ENCODE peak calls at places on chromosomes 4 and X, in six cellular contexts. O, M, E, H, K and W are unnamed samples.

GRCh38 chrX:129653985-129654651 is 638 bp downstream of the APLN start:
- DNase-seq in M (no peak), H (no peak), E (no peak), O (no peak), K (no peak), W (no peak)

GRCh38 chr4:88522702-88523324 is 763 bp downstream of the PYURF start:
- DNase-seq in H (peak), O (peak), K (no peak), E (peak), M (no peak), W (peak)

GRCh38 chr4:61493041-61493440 is 292.9 kb downstream of the ADGRL3 start:
- DNase-seq in H (no peak), K (no peak), O (no peak), E (no peak), M (no peak), W (no peak)

GRCh38 chrX:119240356-119240755 is 4.3 kb downstream of the PGRMC1 start:
- DNase-seq in K (no peak), H (no peak), M (no peak), O (no peak), E (no peak), W (no peak)

GRCh38 chr4:101037249-101037648 is 310.1 kb downstream of the PPP3CA start:
- DNase-seq in O (no peak), E (peak), K (no peak), M (no peak), H (no peak), W (no peak)

GRCh38 chr4:70712150-70712549 is 9.6 kb upstream of the RUFY3 start:
- DNase-seq in K (no peak), E (no peak), O (no peak), H (no peak), M (no peak), W (no peak)

GRCh38 chr4:139734875-139735380 is 69.3 kb downstream of the MGST2 start:
- DNase-seq in K (no peak), E (no peak), H (peak), M (peak), O (no peak), W (peak)

GRCh38 chrX:130144509-130144908 is 21.1 kb downstream of the AIFM1 start:
- DNase-seq in E (no peak), O (no peak), M (no peak), H (no peak), K (no peak), W (no peak)

GRCh38 chr4:163736876-163737275 is 242.4 kb downstream of the TMA16 start:
- DNase-seq in K (no peak), M (no peak), H (no peak), E (no peak), O (no peak), W (no peak)

GRCh38 chrX:120677017-120677652 is 47.3 kb upstream of the C1GALT1C1 start:
- DNase-seq in E (no peak), H (no peak), O (no peak), M (no peak), K (no peak), W (no peak)

GRCh38 chrX:120672841-120673530 is 43.1 kb upstream of the C1GALT1C1 start:
- DNase-seq in M (no peak), O (no peak), H (no peak), K (no peak), E (no peak), W (no peak)

GRCh38 chrX:120668357-120668756 is 38.5 kb upstream of the C1GALT1C1 start:
- DNase-seq in K (no peak), O (no peak), H (no peak), E (no peak), M (no peak), W (no peak)

GRCh38 chrX:120671963-120672362 is 42.1 kb upstream of the C1GALT1C1 start:
- DNase-seq in M (no peak), O (no peak), K (no peak), E (no peak), H (no peak), W (no peak)

DNA sequence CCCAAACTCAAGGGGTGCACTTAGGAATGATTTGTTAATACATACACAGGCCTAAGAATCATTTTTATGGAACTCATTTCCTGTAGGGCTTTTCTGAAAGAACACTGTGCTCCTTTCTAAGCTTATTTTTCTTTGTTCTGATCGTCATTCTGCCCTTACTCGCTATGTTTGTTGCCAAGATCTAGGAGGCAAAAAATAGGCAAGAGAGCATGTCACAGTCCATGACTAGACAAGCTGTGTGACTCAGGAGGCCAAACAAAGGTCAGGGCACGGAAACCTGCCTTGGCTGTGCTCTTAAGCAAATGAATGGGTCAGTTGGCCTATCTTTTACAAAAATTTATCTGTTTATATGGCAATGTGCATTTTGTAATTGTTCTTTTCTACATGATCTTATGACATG is 42.5 kb upstream of the C1GALT1C1 start:
- DNase-seq in O (no peak), K (no peak), M (no peak), H (no peak), E (peak), W (no peak)
- TF ChIP-seq POLR2A in O (no peak), K (no peak), M (no peak), H (no peak), E (no peak), W (no peak)

GRCh38 chrX:151806967-151807540 is 72.5 kb downstream of the CNGA2 start:
- DNase-seq in E (no peak), M (no peak), K (no peak), O (no peak), H (no peak), W (no peak)
- TF ChIP-seq TAF1 in E (no peak), M (no peak), K (no peak), O (no peak), H (no peak), W (no peak)

GRCh38 chr4:22091351-22091731 is 142.8 kb upstream of the KCNIP4 start:
- DNase-seq in O (no peak), M (no peak), H (no peak), K (no peak), E (no peak), W (no peak)
- TF ChIP-seq POLR2A in O (no peak), M (no peak), H (no peak), K (no peak), E (no peak), W (no peak)

GRCh38 chrX:14865201-14865600 is 7.7 kb downstream of the FANCB start:
- DNase-seq in M (no peak), E (no peak), K (no peak), O (no peak), H (no peak), W (no peak)
- TF ChIP-seq TAF1 in M (no peak), E (no peak), K (no peak), O (no peak), H (no peak), W (no peak)

DNA sequence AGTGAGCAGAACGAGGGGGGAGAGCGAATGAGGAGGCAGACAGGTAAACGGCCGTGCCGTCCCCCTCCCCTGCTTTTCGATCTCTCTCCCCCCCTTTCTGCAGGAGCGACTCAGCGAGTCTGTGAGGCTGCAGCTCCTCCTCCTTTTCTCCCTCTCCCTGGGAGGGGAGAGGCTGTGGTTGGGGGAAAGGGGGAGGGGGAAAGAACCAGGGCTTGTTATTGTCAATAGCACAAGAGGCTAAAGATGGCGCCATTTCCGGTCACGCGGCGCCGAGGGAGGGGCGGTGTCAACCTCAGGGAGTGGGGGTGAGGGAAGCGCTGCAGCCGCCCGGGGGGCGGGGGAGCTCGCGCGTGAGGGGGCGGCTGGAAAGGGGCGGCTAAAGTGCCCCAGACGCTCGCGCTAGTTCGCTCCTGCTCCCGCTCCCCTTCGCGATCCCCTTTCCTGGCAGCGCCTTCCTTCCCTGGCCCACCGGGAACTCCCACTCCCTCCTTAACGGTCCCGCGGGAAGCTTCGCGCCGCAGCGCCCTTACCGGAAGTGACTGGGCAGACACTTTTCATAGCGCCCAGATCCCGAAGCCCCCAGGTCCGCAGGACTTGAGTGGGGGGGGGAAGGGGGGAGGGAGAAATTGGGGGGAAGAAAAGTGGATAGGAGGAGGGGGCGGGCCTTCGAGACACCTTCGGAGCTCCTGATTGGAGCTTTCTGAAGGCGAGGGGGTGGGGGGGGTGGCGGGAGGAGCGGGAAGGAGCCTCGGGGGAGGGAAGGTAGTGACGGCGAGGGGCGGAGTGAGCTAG is at the start of gene CUL4B:
- DNase-seq in M (peak), H (peak), O (peak), K (peak), E (peak), W (peak)
- TF ChIP-seq POLR2A in M (peak), H (peak), O (peak), K (peak), E (peak), W (peak)

GRCh38 chr4:176540814-176541213 is 221.0 kb downstream of the SPCS3 start:
- DNase-seq in H (no peak), M (no peak), O (no peak), E (no peak), K (no peak), W (no peak)

GRCh38 chr4:176539785-176540175 is 220.0 kb downstream of the SPCS3 start:
- DNase-seq in K (no peak), O (no peak), M (no peak), H (no peak), E (no peak), W (no peak)

GRCh38 chr4:176539091-176539784 is 219.5 kb downstream of the SPCS3 start:
- DNase-seq in K (no peak), H (no peak), E (no peak), M (no peak), O (no peak), W (no peak)

GRCh38 chr4:176534566-176534965 is 214.8 kb downstream of the SPCS3 start:
- DNase-seq in O (no peak), K (no peak), M (no peak), H (no peak), E (no peak), W (no peak)

DNA sequence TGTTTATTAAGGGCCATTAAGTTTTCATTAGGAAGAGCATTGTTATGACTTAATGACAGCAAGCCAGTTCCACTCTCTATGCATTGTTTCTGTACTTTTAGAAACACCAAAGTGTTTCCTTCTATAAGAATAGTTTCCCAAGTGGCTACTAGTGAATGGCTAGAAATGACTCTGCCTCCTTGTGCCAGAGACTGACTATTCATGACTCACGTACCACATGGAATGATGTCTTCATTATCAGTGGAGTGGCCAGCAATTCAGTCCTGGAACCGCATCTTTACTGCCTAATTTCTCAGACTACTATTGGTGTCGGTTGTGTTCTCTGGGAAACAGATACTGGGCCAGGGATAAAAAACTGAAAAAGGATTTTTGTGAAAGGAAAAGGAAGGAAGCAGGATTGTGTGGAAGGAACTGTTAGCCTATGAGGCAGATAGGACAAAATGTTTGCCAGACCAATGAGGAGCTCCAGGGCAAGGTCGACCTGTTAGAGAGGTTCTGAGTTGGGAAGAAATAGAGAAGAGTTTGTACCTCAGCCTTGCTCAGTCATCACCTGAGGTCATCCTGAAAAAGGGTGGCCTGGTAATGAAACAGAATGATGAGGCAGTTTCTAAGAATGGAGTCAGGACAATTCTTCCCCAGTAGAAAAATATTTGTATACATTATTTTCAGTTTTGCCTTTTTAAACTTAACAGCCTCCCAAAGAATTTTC is 218.6 kb downstream of the SPCS3 start:
- DNase-seq in O (no peak), E (no peak), H (no peak), K (no peak), M (no peak), W (no peak)
- TF ChIP-seq TAF1 in O (no peak), E (no peak), H (no peak), K (no peak), M (no peak), W (no peak)

DNA sequence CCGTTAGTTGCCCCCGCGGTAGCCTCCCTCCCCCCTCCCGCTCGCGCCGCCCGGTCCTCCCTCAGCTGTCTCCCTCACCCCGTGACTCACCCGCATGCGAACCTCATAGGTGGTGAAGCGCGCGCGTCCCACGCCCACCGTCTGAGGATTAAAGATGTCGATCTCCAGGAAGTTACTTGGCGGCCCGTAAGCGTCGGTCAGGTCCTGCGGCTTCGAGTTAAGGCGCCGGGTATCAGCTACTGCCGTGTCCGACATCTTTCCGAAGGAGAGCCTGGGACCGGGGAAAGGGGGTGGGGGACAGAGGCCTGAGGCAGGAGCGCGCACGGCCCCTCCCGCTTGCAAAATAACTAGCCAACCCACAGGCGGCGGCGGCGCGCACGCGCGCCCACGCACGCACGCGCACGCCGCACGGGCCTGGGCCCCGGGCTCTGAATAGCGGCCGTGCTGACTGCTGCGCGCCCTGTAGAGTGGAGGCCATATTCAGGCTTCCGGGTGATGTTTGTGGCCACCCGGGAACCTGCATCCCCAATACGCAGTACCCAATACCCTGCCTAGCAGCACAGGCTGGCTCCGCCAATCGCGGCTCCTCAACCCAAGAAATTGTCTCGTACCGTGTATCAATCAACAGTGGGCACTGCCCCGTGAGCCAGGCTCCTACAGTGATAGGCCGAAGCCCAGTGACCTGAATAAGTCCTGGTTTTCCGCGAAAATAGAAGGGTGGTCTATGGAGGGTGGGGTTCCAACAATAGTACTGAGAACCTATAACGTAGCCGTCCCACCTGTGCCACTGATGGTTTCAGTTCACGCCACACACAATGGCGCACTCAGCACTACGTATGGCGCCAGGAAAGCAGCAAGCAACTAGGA is at the start of gene SNX12:
- DNase-seq in E (peak), O (peak), K (peak), M (peak), H (peak), W (peak)
- TF ChIP-seq POLR2A in E (no peak), O (peak), K (peak), M (no peak), H (peak), W (peak)

GRCh38 chr4:181219783-181220416 is 1023.3 kb upstream of the TENM3 start:
- DNase-seq in O (no peak), M (no peak), H (no peak), E (no peak), K (no peak), W (no peak)
- TF ChIP-seq TAF1 in O (no peak), M (no peak), H (no peak), E (no peak), K (no peak), W (no peak)

DNA sequence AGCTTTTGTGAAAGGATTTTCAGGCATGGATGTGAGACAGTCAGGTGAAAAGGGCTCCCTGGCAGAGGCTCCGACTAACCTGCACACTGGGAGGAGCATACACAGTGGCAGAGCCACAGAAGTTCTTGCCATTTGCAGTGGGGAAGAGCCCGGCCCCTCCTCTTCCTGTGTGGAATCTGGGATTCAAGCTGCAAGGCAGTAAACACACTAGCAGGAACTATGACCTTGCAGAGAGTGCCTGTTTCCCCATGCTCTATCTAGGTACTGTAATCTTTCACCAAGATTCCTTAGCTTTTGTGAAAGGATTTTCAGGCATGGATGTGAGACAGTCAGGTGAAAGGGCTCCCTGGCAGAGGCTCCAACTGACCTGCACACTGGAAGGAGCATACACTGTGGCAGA is 19.8 kb upstream of the HEPH start:
- DNase-seq in E (no peak), K (no peak), O (no peak), M (no peak), H (no peak), W (no peak)
- TF ChIP-seq POLR2A in E (no peak), K (no peak), O (no peak), M (no peak), H (no peak), W (no peak)